ENCODE peak calls at places on chromosomes 16 and 17, in seven cellular contexts. One of them, this sample, is unnamed. For H3K4me1, the result is how much of the 10 kb centered on the place peaks cover.

GRCh38 chr16:50050802-50051201 is 15.0 kb upstream of the HEATR3 start:
- DNase-seq in cardiac muscle cell: no peak
- DNase-seq in HCT116: no peak
- DNase-seq in thoracic aorta: no peak
- DNase-seq in left ventricle myocardium inferior: no peak
- DNase-seq in IMR-90: peak
- DNase-seq in adrenal gland: no peak
- DNase-seq in this sample: no peak

GRCh38 chr17:20270336-20270735 is 197.0 kb downstream of the LGALS9B start:
- DNase-seq in cardiac muscle cell: no peak
- DNase-seq in adrenal gland: no peak
- DNase-seq in thoracic aorta: no peak
- DNase-seq in HCT116: no peak
- DNase-seq in left ventricle myocardium inferior: no peak
- DNase-seq in IMR-90: no peak
- DNase-seq in this sample: no peak

GRCh38 chr17:76909971-76910760 is 42.0 kb downstream of the MGAT5B start:
- DNase-seq in thoracic aorta: no peak
- DNase-seq in left ventricle myocardium inferior: peak
- DNase-seq in cardiac muscle cell: peak
- DNase-seq in HCT116: peak
- DNase-seq in adrenal gland: peak
- DNase-seq in IMR-90: peak
- DNase-seq in this sample: no peak

GRCh38 chr16:68013440-68013839 is 2.3 kb downstream of the DPEP2NB start:
- DNase-seq in left ventricle myocardium inferior: no peak
- DNase-seq in cardiac muscle cell: peak
- DNase-seq in thoracic aorta: no peak
- DNase-seq in adrenal gland: no peak
- DNase-seq in HCT116: no peak
- DNase-seq in IMR-90: no peak
- DNase-seq in this sample: no peak

GRCh38 chr16:55515110-55515509 is 6.2 kb downstream of the LPCAT2 start:
- DNase-seq in HCT116: no peak
- DNase-seq in cardiac muscle cell: no peak
- DNase-seq in adrenal gland: no peak
- DNase-seq in thoracic aorta: no peak
- DNase-seq in left ventricle myocardium inferior: no peak
- DNase-seq in IMR-90: peak
- DNase-seq in this sample: no peak

GRCh38 chr17:3959295-3959899 is 4.8 kb downstream of the ATP2A3 start:
- DNase-seq in IMR-90: peak
- DNase-seq in left ventricle myocardium inferior: no peak
- DNase-seq in cardiac muscle cell: peak
- DNase-seq in adrenal gland: no peak
- DNase-seq in HCT116: no peak
- DNase-seq in thoracic aorta: no peak
- DNase-seq in this sample: peak

GRCh38 chr16:19680972-19681371 is 37.1 kb downstream of the KNOP1 start:
- DNase-seq in IMR-90: no peak
- DNase-seq in cardiac muscle cell: no peak
- DNase-seq in thoracic aorta: no peak
- DNase-seq in HCT116: no peak
- DNase-seq in left ventricle myocardium inferior: no peak
- DNase-seq in adrenal gland: no peak
- DNase-seq in this sample: no peak

GRCh38 chr17:8382052-8382879 is 727 bp downstream of the RPL26 start:
- DNase-seq in cardiac muscle cell: peak
- DNase-seq in left ventricle myocardium inferior: no peak
- DNase-seq in IMR-90: no peak
- DNase-seq in thoracic aorta: no peak
- DNase-seq in HCT116: no peak
- DNase-seq in adrenal gland: no peak
- DNase-seq in this sample: no peak

GRCh38 chr16:75506567-75506966 is 11.3 kb upstream of the CHST6 start:
- DNase-seq in left ventricle myocardium inferior: no peak
- DNase-seq in HCT116: peak
- DNase-seq in adrenal gland: no peak
- DNase-seq in thoracic aorta: no peak
- DNase-seq in cardiac muscle cell: peak
- DNase-seq in IMR-90: peak
- DNase-seq in this sample: no peak

GRCh38 chr16:63625141-63625540 is 1496.7 kb downstream of the CDH11 start:
- DNase-seq in left ventricle myocardium inferior: no peak
- DNase-seq in HCT116: no peak
- DNase-seq in adrenal gland: no peak
- DNase-seq in IMR-90: no peak
- DNase-seq in thoracic aorta: no peak
- DNase-seq in cardiac muscle cell: peak
- DNase-seq in this sample: no peak

GRCh38 chr16:74107795-74108610 is 188.6 kb upstream of the PSMD7 start:
- DNase-seq in IMR-90: peak
- DNase-seq in cardiac muscle cell: peak
- DNase-seq in left ventricle myocardium inferior: no peak
- DNase-seq in thoracic aorta: no peak
- DNase-seq in HCT116: peak
- DNase-seq in adrenal gland: no peak
- DNase-seq in this sample: no peak

GRCh38 chr17:28871056-28871579 is 16.3 kb downstream of the ERAL1 start:
- DNase-seq in left ventricle myocardium inferior: no peak
- DNase-seq in IMR-90: no peak
- DNase-seq in cardiac muscle cell: no peak
- DNase-seq in thoracic aorta: no peak
- DNase-seq in adrenal gland: no peak
- DNase-seq in HCT116: no peak
- DNase-seq in this sample: no peak

GRCh38 chr17:77734371-77735050 is 224.0 kb upstream of the TNRC6C start:
- DNase-seq in HCT116: no peak
- DNase-seq in cardiac muscle cell: peak
- DNase-seq in IMR-90: peak
- DNase-seq in left ventricle myocardium inferior: peak
- DNase-seq in adrenal gland: peak
- DNase-seq in thoracic aorta: peak
- DNase-seq in this sample: peak

GRCh38 chr17:4492762-4493561 is 5.7 kb upstream of the SPNS2 start:
- DNase-seq in thoracic aorta: no peak
- DNase-seq in cardiac muscle cell: peak
- DNase-seq in adrenal gland: peak
- DNase-seq in HCT116: no peak
- DNase-seq in IMR-90: peak
- DNase-seq in left ventricle myocardium inferior: no peak
- DNase-seq in this sample: peak

GRCh38 chr17:81510798-81511549 is 1.6 kb downstream of the ACTG1 start:
- DNase-seq in thoracic aorta: no peak
- DNase-seq in HCT116: no peak
- DNase-seq in cardiac muscle cell: peak
- DNase-seq in left ventricle myocardium inferior: no peak
- DNase-seq in IMR-90: no peak
- DNase-seq in adrenal gland: peak
- DNase-seq in this sample: peak

GRCh38 chr17:41687828-41688640 is 651 bp upstream of the EIF1 start:
- DNase-seq in IMR-90: peak
- DNase-seq in left ventricle myocardium inferior: peak
- DNase-seq in cardiac muscle cell: peak
- DNase-seq in adrenal gland: peak
- DNase-seq in thoracic aorta: no peak
- DNase-seq in HCT116: no peak
- DNase-seq in this sample: peak

GRCh38 chr17:50359005-50359699 is 13.2 kb downstream of the XYLT2 start:
- DNase-seq in thoracic aorta: no peak
- DNase-seq in IMR-90: no peak
- DNase-seq in adrenal gland: no peak
- DNase-seq in HCT116: no peak
- DNase-seq in cardiac muscle cell: no peak
- DNase-seq in left ventricle myocardium inferior: no peak
- DNase-seq in this sample: no peak

GRCh38 chr17:35074711-35075707 is 11.5 kb upstream of the RFFL start:
- DNase-seq in HCT116: no peak
- DNase-seq in adrenal gland: no peak
- DNase-seq in left ventricle myocardium inferior: no peak
- DNase-seq in cardiac muscle cell: no peak
- DNase-seq in thoracic aorta: no peak
- DNase-seq in IMR-90: no peak
- DNase-seq in this sample: no peak

GRCh38 chr16:10921536-10922327 is 20.5 kb downstream of the DEXI start:
- DNase-seq in HCT116: no peak
- DNase-seq in IMR-90: no peak
- DNase-seq in left ventricle myocardium inferior: peak
- DNase-seq in adrenal gland: no peak
- DNase-seq in cardiac muscle cell: peak
- DNase-seq in thoracic aorta: peak
- DNase-seq in this sample: peak

GRCh38 chr17:49557204-49558024 is 18.3 kb upstream of the NXPH3 start:
- DNase-seq in adrenal gland: no peak
- DNase-seq in thoracic aorta: no peak
- DNase-seq in cardiac muscle cell: peak
- DNase-seq in left ventricle myocardium inferior: no peak
- DNase-seq in IMR-90: peak
- DNase-seq in HCT116: peak
- DNase-seq in this sample: no peak

GRCh38 chr16:87895641-87896141 is 26.4 kb upstream of the SLC7A5 start:
- DNase-seq in thoracic aorta: no peak
- DNase-seq in cardiac muscle cell: peak
- DNase-seq in IMR-90: peak
- DNase-seq in left ventricle myocardium inferior: no peak
- DNase-seq in HCT116: no peak
- DNase-seq in adrenal gland: no peak
- DNase-seq in this sample: peak
- H3K4me1 ChIP-seq in thoracic aorta: under half
- H3K4me1 ChIP-seq in cardiac muscle cell: under half
- H3K4me1 ChIP-seq in IMR-90: under half
- H3K4me1 ChIP-seq in left ventricle myocardium inferior: under half
- H3K4me1 ChIP-seq in HCT116: under half
- H3K4me1 ChIP-seq in adrenal gland: under half
- H3K4me1 ChIP-seq in this sample: under half

GRCh38 chr17:59561042-59561441 is 4.4 kb upstream of the DHX40 start:
- DNase-seq in cardiac muscle cell: peak
- DNase-seq in left ventricle myocardium inferior: no peak
- DNase-seq in HCT116: peak
- DNase-seq in thoracic aorta: no peak
- DNase-seq in IMR-90: peak
- DNase-seq in adrenal gland: no peak
- DNase-seq in this sample: peak
- TF ChIP-seq CTCF in cardiac muscle cell: peak
- TF ChIP-seq CTCF in left ventricle myocardium inferior: peak
- TF ChIP-seq CTCF in HCT116: peak
- TF ChIP-seq CTCF in thoracic aorta: no peak
- TF ChIP-seq CTCF in IMR-90: peak
- TF ChIP-seq CTCF in adrenal gland: no peak
- TF ChIP-seq CTCF in this sample: no peak

DNA sequence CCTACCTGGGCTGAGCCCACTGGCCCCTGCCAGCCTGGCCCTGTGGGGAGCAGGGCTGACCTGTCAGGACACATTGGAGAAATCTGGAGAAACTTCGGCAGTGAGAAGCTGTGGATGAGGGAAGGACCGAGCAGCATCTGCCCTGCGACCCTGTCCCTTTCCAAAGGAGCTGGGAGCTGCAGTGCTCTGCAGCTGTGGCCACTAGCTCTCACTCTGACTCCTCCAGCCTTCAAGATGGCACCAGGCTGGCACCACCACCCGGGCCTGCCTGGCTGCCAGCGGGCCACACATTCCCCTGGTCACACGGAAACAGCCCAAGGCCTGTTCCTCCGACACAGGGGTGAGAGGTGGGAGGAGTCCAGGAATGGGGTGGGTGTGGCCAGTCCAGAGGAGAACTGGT is 30.1 kb downstream of the CD300LG start:
- DNase-seq in thoracic aorta: no peak
- DNase-seq in left ventricle myocardium inferior: no peak
- DNase-seq in IMR-90: no peak
- DNase-seq in adrenal gland: no peak
- DNase-seq in cardiac muscle cell: no peak
- DNase-seq in HCT116: no peak
- DNase-seq in this sample: no peak
- H3K4me1 ChIP-seq in thoracic aorta: under half
- H3K4me1 ChIP-seq in left ventricle myocardium inferior: under half
- H3K4me1 ChIP-seq in IMR-90: under half
- H3K4me1 ChIP-seq in adrenal gland: under half
- H3K4me1 ChIP-seq in cardiac muscle cell: under half
- H3K4me1 ChIP-seq in HCT116: under half
- H3K4me1 ChIP-seq in this sample: under half

GRCh38 chr17:66451188-66452149 is 149.1 kb downstream of the PRKCA start:
- DNase-seq in cardiac muscle cell: no peak
- DNase-seq in adrenal gland: no peak
- DNase-seq in IMR-90: no peak
- DNase-seq in HCT116: no peak
- DNase-seq in left ventricle myocardium inferior: no peak
- DNase-seq in thoracic aorta: no peak
- DNase-seq in this sample: peak
- TF ChIP-seq CTCF in cardiac muscle cell: peak
- TF ChIP-seq CTCF in adrenal gland: peak
- TF ChIP-seq CTCF in IMR-90: peak
- TF ChIP-seq CTCF in HCT116: peak
- TF ChIP-seq CTCF in left ventricle myocardium inferior: no peak
- TF ChIP-seq CTCF in thoracic aorta: no peak
- TF ChIP-seq CTCF in this sample: no peak

DNA sequence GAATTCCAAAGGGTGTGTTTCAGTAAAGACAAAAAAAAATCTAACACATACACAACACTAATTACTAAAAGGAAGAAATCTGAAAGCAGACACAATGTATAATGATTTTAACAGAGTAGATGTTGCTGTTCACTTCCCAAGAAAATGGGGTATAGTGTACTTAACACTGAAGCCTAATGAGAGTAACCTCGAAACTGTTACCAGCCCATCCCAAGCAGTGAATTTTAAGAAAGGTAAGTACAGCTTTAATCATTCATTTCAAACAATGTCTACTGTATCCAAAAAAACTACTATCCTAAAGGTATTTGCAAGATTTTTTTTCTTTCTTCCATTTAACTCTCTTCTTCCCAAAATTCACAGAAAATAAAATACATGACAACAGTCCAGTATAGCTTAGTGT is 8.3 kb downstream of the GRB2 start:
- DNase-seq in HCT116: no peak
- DNase-seq in thoracic aorta: no peak
- DNase-seq in cardiac muscle cell: no peak
- DNase-seq in left ventricle myocardium inferior: no peak
- DNase-seq in IMR-90: no peak
- DNase-seq in adrenal gland: no peak
- DNase-seq in this sample: no peak
- H3K4me1 ChIP-seq in HCT116: under half
- H3K4me1 ChIP-seq in thoracic aorta: under half
- H3K4me1 ChIP-seq in cardiac muscle cell: under half
- H3K4me1 ChIP-seq in left ventricle myocardium inferior: half or more
- H3K4me1 ChIP-seq in IMR-90: under half
- H3K4me1 ChIP-seq in adrenal gland: under half
- H3K4me1 ChIP-seq in this sample: under half